ENCODE peak calls at places on chromosomes 6 and 20, in five cellular contexts. One of them, this sample, is unnamed.

GRCh38 chr6:108884211-108885059 is 36.2 kb downstream of the ARMC2 start:
- DNase-seq in stomach: no peak
- DNase-seq in heart left ventricle: no peak
- DNase-seq in tibial nerve: no peak
- DNase-seq in ovary: no peak
- DNase-seq in this sample: no peak

GRCh38 chr6:139231206-139231605 is 60.6 kb downstream of the TXLNB start:
- DNase-seq in stomach: no peak
- DNase-seq in heart left ventricle: no peak
- DNase-seq in tibial nerve: no peak
- DNase-seq in ovary: no peak
- DNase-seq in this sample: no peak

GRCh38 chr6:36598739-36599318 is 4.7 kb downstream of the SRSF3 start:
- DNase-seq in stomach: no peak
- DNase-seq in heart left ventricle: no peak
- DNase-seq in tibial nerve: no peak
- DNase-seq in ovary: no peak
- DNase-seq in this sample: no peak

GRCh38 chr6:82953871-82954270 is 111.8 kb downstream of the UBE3D start:
- DNase-seq in stomach: no peak
- DNase-seq in heart left ventricle: peak
- DNase-seq in tibial nerve: no peak
- DNase-seq in ovary: peak
- DNase-seq in this sample: no peak

GRCh38 chr6:117601811-117602150 is 530 bp downstream of the GOPC start:
- DNase-seq in stomach: no peak
- DNase-seq in heart left ventricle: peak
- DNase-seq in tibial nerve: no peak
- DNase-seq in ovary: no peak
- DNase-seq in this sample: no peak

GRCh38 chr6:20092071-20092566 is 120.2 kb downstream of the MBOAT1 start:
- DNase-seq in stomach: no peak
- DNase-seq in heart left ventricle: no peak
- DNase-seq in tibial nerve: peak
- DNase-seq in ovary: no peak
- DNase-seq in this sample: no peak

GRCh38 chr6:13673368-13673767 is 38.3 kb downstream of the RANBP9 start:
- DNase-seq in stomach: no peak
- DNase-seq in heart left ventricle: no peak
- DNase-seq in tibial nerve: no peak
- DNase-seq in ovary: no peak
- DNase-seq in this sample: no peak

GRCh38 chr6:82712826-82713225 is 349.2 kb downstream of the TPBG start:
- DNase-seq in stomach: no peak
- DNase-seq in heart left ventricle: no peak
- DNase-seq in tibial nerve: no peak
- DNase-seq in ovary: no peak
- DNase-seq in this sample: no peak

GRCh38 chr6:14658909-14659561 is 541.5 kb downstream of the CD83 start:
- DNase-seq in stomach: no peak
- DNase-seq in heart left ventricle: no peak
- DNase-seq in tibial nerve: peak
- DNase-seq in ovary: no peak
- DNase-seq in this sample: no peak

GRCh38 chr6:80674669-80675068 is 568.2 kb downstream of the BCKDHB start:
- DNase-seq in stomach: no peak
- DNase-seq in heart left ventricle: no peak
- DNase-seq in tibial nerve: no peak
- DNase-seq in ovary: no peak
- DNase-seq in this sample: no peak

GRCh38 chr20:46062621-46063020 is 27.1 kb downstream of the NCOA5 start:
- DNase-seq in stomach: no peak
- DNase-seq in heart left ventricle: no peak
- DNase-seq in tibial nerve: no peak
- DNase-seq in ovary: no peak
- DNase-seq in this sample: no peak

GRCh38 chr6:170388113-170388512 is 81.6 kb downstream of the FAM120B start:
- DNase-seq in stomach: no peak
- DNase-seq in heart left ventricle: no peak
- DNase-seq in tibial nerve: no peak
- DNase-seq in ovary: no peak
- DNase-seq in this sample: no peak

GRCh38 chr6:63975685-63976084 is 340.1 kb downstream of the PHF3 start:
- DNase-seq in stomach: no peak
- DNase-seq in heart left ventricle: no peak
- DNase-seq in tibial nerve: no peak
- DNase-seq in ovary: no peak
- DNase-seq in this sample: no peak

GRCh38 chr6:167454003-167454402 is 129.1 kb downstream of the TTLL2 start:
- DNase-seq in stomach: no peak
- DNase-seq in heart left ventricle: no peak
- DNase-seq in tibial nerve: no peak
- DNase-seq in ovary: no peak
- DNase-seq in this sample: no peak

GRCh38 chr6:168793649-168794048 is 352.7 kb downstream of the SMOC2 start:
- DNase-seq in stomach: no peak
- DNase-seq in heart left ventricle: no peak
- DNase-seq in tibial nerve: no peak
- DNase-seq in ovary: no peak
- DNase-seq in this sample: no peak

GRCh38 chr20:35171753-35172433 is at the start of gene PROCR:
- DNase-seq in stomach: peak
- DNase-seq in heart left ventricle: peak
- DNase-seq in tibial nerve: peak
- DNase-seq in ovary: peak
- DNase-seq in this sample: no peak

GRCh38 chr20:45100563-45101245 is at the start of gene KCNS1:
- DNase-seq in stomach: no peak
- DNase-seq in heart left ventricle: no peak
- DNase-seq in tibial nerve: no peak
- DNase-seq in ovary: no peak
- DNase-seq in this sample: no peak

GRCh38 chr6:139743629-139744028 is 369.2 kb upstream of the CITED2 start:
- DNase-seq in stomach: no peak
- DNase-seq in heart left ventricle: no peak
- DNase-seq in tibial nerve: no peak
- DNase-seq in ovary: no peak
- DNase-seq in this sample: no peak

GRCh38 chr6:90610671-90611542 is 24.0 kb upstream of the MAP3K7 start:
- DNase-seq in stomach: no peak
- DNase-seq in heart left ventricle: peak
- DNase-seq in tibial nerve: peak
- DNase-seq in ovary: peak
- DNase-seq in this sample: no peak

GRCh38 chr6:52560462-52560861 is 16.4 kb downstream of the TRAM2 start:
- DNase-seq in stomach: no peak
- DNase-seq in heart left ventricle: no peak
- DNase-seq in tibial nerve: no peak
- DNase-seq in ovary: no peak
- DNase-seq in this sample: no peak

GRCh38 chr20:31663524-31663837 is 25.8 kb downstream of the COX4I2 start:
- DNase-seq in stomach: no peak
- DNase-seq in heart left ventricle: no peak
- DNase-seq in tibial nerve: no peak
- DNase-seq in ovary: no peak
- DNase-seq in this sample: no peak

GRCh38 chr20:31664696-31665354 is 27.1 kb downstream of the COX4I2 start:
- DNase-seq in stomach: no peak
- DNase-seq in heart left ventricle: no peak
- DNase-seq in tibial nerve: no peak
- DNase-seq in ovary: no peak
- DNase-seq in this sample: no peak

GRCh38 chr20:31663838-31664695 is 26.4 kb downstream of the COX4I2 start:
- DNase-seq in stomach: peak
- DNase-seq in heart left ventricle: no peak
- DNase-seq in tibial nerve: no peak
- DNase-seq in ovary: no peak
- DNase-seq in this sample: no peak

GRCh38 chr20:31662372-31662854 is 24.7 kb downstream of the COX4I2 start:
- DNase-seq in stomach: no peak
- DNase-seq in heart left ventricle: no peak
- DNase-seq in tibial nerve: no peak
- DNase-seq in ovary: no peak
- DNase-seq in this sample: no peak

GRCh38 chr20:31661625-31662371 is 24.1 kb downstream of the COX4I2 start:
- DNase-seq in stomach: peak
- DNase-seq in heart left ventricle: peak
- DNase-seq in tibial nerve: peak
- DNase-seq in ovary: peak
- DNase-seq in this sample: no peak
- TF ChIP-seq POLR2A in stomach: no peak
- TF ChIP-seq POLR2A in heart left ventricle: peak
- TF ChIP-seq POLR2A in tibial nerve: peak
- TF ChIP-seq POLR2A in ovary: no peak
- TF ChIP-seq POLR2A in this sample: no peak

GRCh38 chr20:3659492-3660261 is 3.5 kb downstream of the GFRA4 start:
- DNase-seq in stomach: no peak
- DNase-seq in heart left ventricle: peak
- DNase-seq in tibial nerve: no peak
- DNase-seq in ovary: peak
- DNase-seq in this sample: no peak

GRCh38 chr20:3660262-3661059 is 2.7 kb downstream of the GFRA4 start:
- DNase-seq in stomach: no peak
- DNase-seq in heart left ventricle: peak
- DNase-seq in tibial nerve: no peak
- DNase-seq in ovary: peak
- DNase-seq in this sample: no peak

GRCh38 chr20:3661060-3661820 is 2.0 kb downstream of the GFRA4 start:
- DNase-seq in stomach: no peak
- DNase-seq in heart left ventricle: peak
- DNase-seq in tibial nerve: no peak
- DNase-seq in ovary: peak
- DNase-seq in this sample: no peak

GRCh38 chr20:3658019-3658707 is 5.0 kb downstream of the GFRA4 start:
- DNase-seq in stomach: no peak
- DNase-seq in heart left ventricle: no peak
- DNase-seq in tibial nerve: no peak
- DNase-seq in ovary: peak
- DNase-seq in this sample: no peak

DNA sequence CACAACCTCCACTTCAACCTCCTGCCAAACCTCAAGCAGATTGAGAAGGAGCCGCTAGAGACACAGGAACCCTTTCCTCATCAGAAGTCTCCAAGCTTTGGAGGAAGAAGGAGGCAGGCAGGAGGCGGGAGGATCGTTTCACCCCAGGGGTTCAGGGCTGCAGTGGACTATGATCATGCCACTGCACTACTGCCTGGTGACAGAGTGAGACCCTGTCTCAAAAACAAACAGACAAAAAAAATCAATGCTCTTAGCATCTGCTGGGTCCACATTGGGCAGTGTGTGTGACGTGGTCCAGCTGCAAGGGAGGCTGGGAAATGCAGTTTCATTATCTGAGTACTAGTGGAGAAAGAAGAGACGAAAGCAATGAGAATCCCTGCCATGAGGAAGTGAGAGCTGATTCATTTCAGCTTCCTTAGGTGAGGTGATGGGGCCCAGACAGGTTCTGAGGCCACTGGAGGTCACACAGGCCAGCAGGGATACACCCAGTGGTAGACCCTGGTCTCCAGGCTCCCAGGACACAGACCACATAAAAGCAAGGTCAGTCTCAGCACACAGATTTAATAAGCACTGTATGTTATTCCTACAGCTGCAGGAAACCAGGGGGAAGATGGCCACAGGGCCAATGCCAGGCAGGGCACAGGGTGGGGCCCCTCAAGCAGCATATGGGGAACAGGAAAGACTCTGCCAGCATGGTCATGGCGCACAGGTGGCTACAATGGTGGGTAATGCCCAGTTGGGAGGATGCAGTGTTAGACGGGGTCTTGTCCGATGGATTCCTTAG is 4.3 kb downstream of the GFRA4 start:
- DNase-seq in stomach: no peak
- DNase-seq in heart left ventricle: no peak
- DNase-seq in tibial nerve: no peak
- DNase-seq in ovary: no peak
- DNase-seq in this sample: no peak
- TF ChIP-seq POLR2A in stomach: no peak
- TF ChIP-seq POLR2A in heart left ventricle: no peak
- TF ChIP-seq POLR2A in tibial nerve: no peak
- TF ChIP-seq POLR2A in ovary: no peak
- TF ChIP-seq POLR2A in this sample: no peak

DNA sequence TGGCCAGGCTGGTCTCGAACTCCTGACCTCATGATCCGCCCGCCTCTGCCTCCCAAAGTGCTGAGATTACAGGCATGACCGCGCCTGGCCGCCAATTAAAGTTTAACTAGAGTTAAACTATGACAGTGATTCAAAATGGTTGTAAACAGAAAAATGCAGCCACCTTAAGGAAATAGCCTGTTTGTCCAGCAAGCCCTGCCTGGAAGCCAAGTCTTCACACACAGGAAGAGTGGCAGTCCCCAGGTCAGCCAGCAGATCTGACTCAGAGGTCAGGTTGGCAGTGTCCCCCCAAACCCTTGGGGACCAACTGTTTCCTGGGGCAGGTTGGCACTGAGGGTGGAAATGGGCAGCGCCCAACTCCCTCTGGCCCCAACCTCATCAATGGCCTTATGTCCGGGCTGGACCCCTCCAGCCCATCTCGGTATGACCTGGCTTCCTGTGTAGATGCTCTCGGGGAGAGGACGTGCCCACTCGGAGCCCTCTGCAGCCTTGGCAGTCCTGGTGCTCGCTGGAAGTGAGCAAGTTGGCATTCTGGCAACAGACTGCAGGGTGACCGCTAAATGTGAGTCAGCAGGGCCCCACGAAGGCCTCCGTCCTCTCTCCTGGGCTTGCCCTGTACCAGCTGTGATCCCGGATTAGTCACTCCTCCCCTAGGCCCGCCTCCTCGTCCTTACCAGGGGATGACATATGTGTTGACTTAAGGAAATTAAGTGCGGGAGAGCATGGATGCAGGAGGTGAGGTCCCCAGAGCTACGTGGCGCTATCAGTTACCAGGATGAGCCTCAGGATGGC is 9.7 kb upstream of the HSP90AB1 start:
- DNase-seq in stomach: peak
- DNase-seq in heart left ventricle: peak
- DNase-seq in tibial nerve: peak
- DNase-seq in ovary: peak
- DNase-seq in this sample: no peak
- TF ChIP-seq POLR2A in stomach: no peak
- TF ChIP-seq POLR2A in heart left ventricle: no peak
- TF ChIP-seq POLR2A in tibial nerve: peak
- TF ChIP-seq POLR2A in ovary: no peak
- TF ChIP-seq POLR2A in this sample: no peak

DNA sequence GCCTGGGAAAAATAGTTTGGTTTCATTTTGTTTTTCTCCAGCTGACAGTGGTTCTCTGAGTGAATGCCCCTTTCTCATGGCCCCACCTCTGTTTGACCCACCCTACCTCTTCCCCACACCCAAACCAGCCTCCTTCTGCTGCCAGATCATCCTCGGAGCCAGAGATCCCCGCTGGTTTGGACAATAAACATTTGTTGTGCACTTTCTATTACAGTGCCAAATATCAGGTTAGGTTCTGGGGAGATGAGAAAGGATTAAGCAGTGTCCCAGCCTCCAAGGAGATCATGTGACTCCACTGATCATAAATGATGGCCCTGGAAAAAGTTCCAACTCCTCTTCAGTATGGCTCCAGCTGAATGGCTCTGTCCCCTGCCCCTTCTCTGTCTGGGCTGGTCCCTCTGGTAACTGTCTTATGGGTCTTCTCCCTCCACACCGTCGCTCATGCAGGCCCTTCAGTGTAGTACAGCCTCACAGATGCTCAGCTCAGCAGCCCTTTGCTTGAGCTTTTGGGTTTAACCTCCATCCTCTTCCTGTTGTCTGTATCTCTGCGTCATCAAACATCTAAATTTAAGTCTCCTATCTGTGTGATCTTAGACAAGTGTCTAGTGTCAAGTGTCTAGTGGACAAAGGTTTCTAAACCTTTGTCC is 17.1 kb upstream of the SERPINB1 start:
- DNase-seq in stomach: no peak
- DNase-seq in heart left ventricle: no peak
- DNase-seq in tibial nerve: no peak
- DNase-seq in ovary: no peak
- DNase-seq in this sample: no peak
- TF ChIP-seq POLR2A in stomach: no peak
- TF ChIP-seq POLR2A in heart left ventricle: no peak
- TF ChIP-seq POLR2A in tibial nerve: no peak
- TF ChIP-seq POLR2A in ovary: no peak
- TF ChIP-seq POLR2A in this sample: no peak

This sample was measured in esophagus squamous epithelium.